ENCODE peak calls at places on chromosomes 16 and 17, in eight cellular contexts. One of them, this sample, is unnamed.

GRCh38 chr17:40399185-40399584 is 18.5 kb downstream of the TOP2A start:
- DNase-seq in GM23338: peak; percentile 73
- DNase-seq in fibroblast of lung: peak; percentile 84
- DNase-seq in GM23248: peak; percentile 76
- DNase-seq in hepatocyte: peak; percentile 75
- DNase-seq in PC-3: peak; percentile 69
- DNase-seq in A673: peak; percentile 61
- DNase-seq in neural progenitor cell: peak; percentile 72
- DNase-seq in this sample: peak; percentile 42

GRCh38 chr17:78999056-78999768 is 10.4 kb downstream of the CANT1 start:
- DNase-seq in GM23248: no peak
- DNase-seq in fibroblast of lung: no peak
- DNase-seq in PC-3: peak; percentile 30
- DNase-seq in GM23338: no peak
- DNase-seq in hepatocyte: no peak
- DNase-seq in neural progenitor cell: no peak
- DNase-seq in A673: no peak
- DNase-seq in this sample: no peak

GRCh38 chr17:72457712-72458111 is 336.9 kb downstream of the SOX9 start:
- DNase-seq in GM23248: no peak
- DNase-seq in fibroblast of lung: no peak
- DNase-seq in PC-3: no peak
- DNase-seq in A673: peak; percentile 49
- DNase-seq in neural progenitor cell: no peak
- DNase-seq in GM23338: no peak
- DNase-seq in hepatocyte: no peak
- DNase-seq in this sample: no peak

GRCh38 chr16:15498427-15499175 is 64.2 kb downstream of the BMERB1 start:
- DNase-seq in GM23248: peak; percentile 73
- DNase-seq in neural progenitor cell: peak; percentile 39
- DNase-seq in fibroblast of lung: peak; percentile 62
- DNase-seq in hepatocyte: no peak
- DNase-seq in PC-3: peak; percentile 9
- DNase-seq in A673: no peak
- DNase-seq in GM23338: peak; percentile 41
- DNase-seq in this sample: no peak

GRCh38 chr17:5100832-5101231 is 10.8 kb downstream of the ZNF232 start:
- DNase-seq in fibroblast of lung: no peak
- DNase-seq in neural progenitor cell: no peak
- DNase-seq in GM23338: no peak
- DNase-seq in A673: no peak
- DNase-seq in PC-3: no peak
- DNase-seq in hepatocyte: no peak
- DNase-seq in GM23248: no peak
- DNase-seq in this sample: no peak

GRCh38 chr17:9577402-9577709 is 914 bp downstream of the CFAP52 start:
- DNase-seq in PC-3: no peak
- DNase-seq in neural progenitor cell: no peak
- DNase-seq in GM23338: no peak
- DNase-seq in A673: no peak
- DNase-seq in hepatocyte: no peak
- DNase-seq in GM23248: no peak
- DNase-seq in fibroblast of lung: no peak
- DNase-seq in this sample: no peak

GRCh38 chr17:80528521-80528920 is 16.1 kb upstream of the RPTOR start:
- DNase-seq in fibroblast of lung: no peak
- DNase-seq in hepatocyte: no peak
- DNase-seq in PC-3: no peak
- DNase-seq in A673: no peak
- DNase-seq in GM23248: no peak
- DNase-seq in neural progenitor cell: no peak
- DNase-seq in GM23338: no peak
- DNase-seq in this sample: no peak

GRCh38 chr16:10971560-10971961 is 27.2 kb downstream of the CLEC16A start:
- DNase-seq in GM23248: peak; percentile 88
- DNase-seq in PC-3: peak; percentile 80
- DNase-seq in hepatocyte: peak; percentile 88
- DNase-seq in GM23338: peak; percentile 91
- DNase-seq in fibroblast of lung: peak; percentile 97
- DNase-seq in neural progenitor cell: peak; percentile 86
- DNase-seq in A673: peak; percentile 86
- DNase-seq in this sample: peak; percentile 79

GRCh38 chr16:77896357-77896972 is 108.1 kb downstream of the VAT1L start:
- DNase-seq in hepatocyte: no peak
- DNase-seq in GM23338: no peak
- DNase-seq in A673: peak; percentile 12
- DNase-seq in fibroblast of lung: peak; percentile 38
- DNase-seq in PC-3: no peak
- DNase-seq in neural progenitor cell: peak; percentile 13
- DNase-seq in GM23248: no peak
- DNase-seq in this sample: no peak

GRCh38 chr17:40419559-40420331 is 2.0 kb upstream of the TOP2A start:
- DNase-seq in fibroblast of lung: no peak
- DNase-seq in GM23338: no peak
- DNase-seq in hepatocyte: peak; percentile 31
- DNase-seq in A673: no peak
- DNase-seq in neural progenitor cell: peak; percentile 34
- DNase-seq in GM23248: no peak
- DNase-seq in PC-3: no peak
- DNase-seq in this sample: no peak

GRCh38 chr17:7393613-7394451 is 493 bp downstream of the PLSCR3 start:
- DNase-seq in PC-3: peak; percentile 34
- DNase-seq in GM23338: peak; percentile 88
- DNase-seq in hepatocyte: peak; percentile 76
- DNase-seq in neural progenitor cell: peak; percentile 85
- DNase-seq in GM23248: peak; percentile 59
- DNase-seq in fibroblast of lung: no peak
- DNase-seq in A673: peak; percentile 38
- DNase-seq in this sample: no peak

GRCh38 chr16:3214904-3215600 is 19.9 kb downstream of the ZNF200 start:
- DNase-seq in hepatocyte: no peak
- DNase-seq in A673: no peak
- DNase-seq in PC-3: no peak
- DNase-seq in GM23338: no peak
- DNase-seq in GM23248: no peak
- DNase-seq in neural progenitor cell: no peak
- DNase-seq in fibroblast of lung: no peak
- DNase-seq in this sample: no peak

DNA sequence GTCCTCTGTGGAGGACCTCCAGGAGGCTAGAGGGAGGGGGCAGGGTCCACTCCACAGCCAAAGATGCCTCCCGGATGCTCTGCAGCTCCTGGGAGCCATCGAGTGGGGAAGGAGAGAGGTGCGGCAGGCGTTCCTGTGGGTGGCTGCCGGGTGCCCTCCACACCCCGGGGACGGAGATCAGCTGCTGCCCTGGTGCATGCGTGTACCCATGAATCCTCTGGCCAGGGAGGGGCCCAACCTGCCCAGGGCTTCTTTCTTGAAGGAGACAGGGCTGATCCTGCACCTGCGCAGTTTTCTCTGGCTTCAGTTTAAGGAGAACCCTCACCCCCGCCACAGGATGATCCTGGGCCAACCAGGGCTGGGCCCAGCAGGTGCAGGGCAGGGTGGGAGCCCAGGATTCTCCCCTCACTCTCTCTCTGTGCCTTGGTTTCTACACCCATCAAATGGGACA is 33.5 kb upstream of the DOC2B start:
- DNase-seq in neural progenitor cell: no peak
- DNase-seq in fibroblast of lung: no peak
- DNase-seq in GM23338: no peak
- DNase-seq in PC-3: no peak
- DNase-seq in A673: no peak
- DNase-seq in GM23248: no peak
- DNase-seq in hepatocyte: no peak
- DNase-seq in this sample: no peak
- H3K4me3 ChIP-seq in neural progenitor cell: no peak overlapping the region
- H3K4me3 ChIP-seq in fibroblast of lung: no peak overlapping the region
- H3K4me3 ChIP-seq in GM23338: peak overlapping the region; percentile 63
- H3K4me3 ChIP-seq in PC-3: no peak overlapping the region
- H3K4me3 ChIP-seq in A673: no peak overlapping the region
- H3K4me3 ChIP-seq in GM23248: peak overlapping the region; percentile 68
- H3K4me3 ChIP-seq in hepatocyte: no peak overlapping the region
- H3K4me3 ChIP-seq in this sample: no peak overlapping the region

GRCh38 chr17:32477220-32477619 is 9.6 kb upstream of the CDK5R1 start:
- DNase-seq in A673: no peak
- DNase-seq in GM23248: no peak
- DNase-seq in PC-3: no peak
- DNase-seq in neural progenitor cell: no peak
- DNase-seq in fibroblast of lung: no peak
- DNase-seq in GM23338: no peak
- DNase-seq in hepatocyte: no peak
- DNase-seq in this sample: no peak
- H3K36me3 ChIP-seq in A673: peaks cover 54% of the 10 kb centered on the region
- H3K36me3 ChIP-seq in GM23248: peaks cover 75% of the 10 kb centered on the region
- H3K36me3 ChIP-seq in PC-3: peaks cover 66% of the 10 kb centered on the region
- H3K36me3 ChIP-seq in neural progenitor cell: peaks cover 5% of the 10 kb centered on the region
- H3K36me3 ChIP-seq in fibroblast of lung: peaks cover 31% of the 10 kb centered on the region
- H3K36me3 ChIP-seq in GM23338: peaks cover 83% of the 10 kb centered on the region
- H3K36me3 ChIP-seq in hepatocyte: no peaks in the 10 kb centered on the region
- H3K36me3 ChIP-seq in this sample: peaks cover 92% of the 10 kb centered on the region

DNA sequence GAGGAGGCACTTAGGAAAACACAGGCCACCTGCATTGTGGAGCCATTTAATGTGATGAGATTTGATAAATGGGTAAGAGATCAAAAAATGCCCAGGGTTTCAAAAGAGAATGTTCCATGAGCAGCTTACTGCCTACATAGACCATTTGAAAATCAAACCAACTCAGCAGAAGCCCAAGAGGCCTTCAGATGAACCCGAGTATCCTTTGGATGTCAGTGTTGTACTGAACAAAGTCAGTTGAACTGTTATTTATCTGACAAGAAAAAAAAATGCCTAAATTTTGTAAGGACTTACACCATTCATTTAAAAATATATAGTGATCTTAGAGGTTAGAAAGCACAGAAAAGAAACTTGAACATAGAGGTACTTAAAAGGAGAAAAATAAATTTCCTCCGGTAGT is 381.7 kb downstream of the ZFHX3 start:
- DNase-seq in GM23248: peak; percentile 4
- DNase-seq in A673: peak; percentile 6
- DNase-seq in hepatocyte: no peak
- DNase-seq in PC-3: no peak
- DNase-seq in GM23338: no peak
- DNase-seq in fibroblast of lung: peak; percentile 31
- DNase-seq in neural progenitor cell: peak; percentile 12
- DNase-seq in this sample: no peak
- TF ChIP-seq EZH2 in GM23248: no peak
- TF ChIP-seq EZH2 in A673: no peak
- TF ChIP-seq EZH2 in hepatocyte: no peak
- TF ChIP-seq EZH2 in PC-3: no peak
- TF ChIP-seq EZH2 in GM23338: no peak
- TF ChIP-seq EZH2 in fibroblast of lung: no peak
- TF ChIP-seq EZH2 in neural progenitor cell: no peak
- TF ChIP-seq EZH2 in this sample: no peak

GRCh38 chr16:85615852-85616607 is 2.9 kb downstream of the GSE1 start:
- DNase-seq in GM23338: peak; percentile 93
- DNase-seq in PC-3: peak; percentile 70
- DNase-seq in A673: peak; percentile 92
- DNase-seq in hepatocyte: peak; percentile 90
- DNase-seq in GM23248: peak; percentile 83
- DNase-seq in neural progenitor cell: peak; percentile 94
- DNase-seq in fibroblast of lung: peak; percentile 78
- DNase-seq in this sample: no peak
- H3K4me3 ChIP-seq in GM23338: peak overlapping the region; percentile 84
- H3K4me3 ChIP-seq in PC-3: peak overlapping the region; percentile 87
- H3K4me3 ChIP-seq in A673: peak overlapping the region; percentile 86
- H3K4me3 ChIP-seq in hepatocyte: no peak overlapping the region
- H3K4me3 ChIP-seq in GM23248: no peak overlapping the region
- H3K4me3 ChIP-seq in neural progenitor cell: peak overlapping the region; percentile 73
- H3K4me3 ChIP-seq in fibroblast of lung: no peak overlapping the region
- H3K4me3 ChIP-seq in this sample: peak overlapping the region; percentile 79

GRCh38 chr17:28196637-28197036 is 122.4 kb upstream of the TMEM97 start:
- DNase-seq in GM23248: no peak
- DNase-seq in neural progenitor cell: no peak
- DNase-seq in A673: no peak
- DNase-seq in hepatocyte: no peak
- DNase-seq in PC-3: no peak
- DNase-seq in fibroblast of lung: no peak
- DNase-seq in GM23338: no peak
- DNase-seq in this sample: no peak
- H3K36me3 ChIP-seq in GM23248: peaks cover 22% of the 10 kb centered on the region
- H3K36me3 ChIP-seq in neural progenitor cell: peaks cover 6% of the 10 kb centered on the region
- H3K36me3 ChIP-seq in A673: peaks cover 3% of the 10 kb centered on the region
- H3K36me3 ChIP-seq in hepatocyte: no peaks in the 10 kb centered on the region
- H3K36me3 ChIP-seq in PC-3: peaks cover 7% of the 10 kb centered on the region
- H3K36me3 ChIP-seq in fibroblast of lung: peaks cover 3% of the 10 kb centered on the region
- H3K36me3 ChIP-seq in GM23338: peaks cover 17% of the 10 kb centered on the region
- H3K36me3 ChIP-seq in this sample: no peaks in the 10 kb centered on the region

DNA sequence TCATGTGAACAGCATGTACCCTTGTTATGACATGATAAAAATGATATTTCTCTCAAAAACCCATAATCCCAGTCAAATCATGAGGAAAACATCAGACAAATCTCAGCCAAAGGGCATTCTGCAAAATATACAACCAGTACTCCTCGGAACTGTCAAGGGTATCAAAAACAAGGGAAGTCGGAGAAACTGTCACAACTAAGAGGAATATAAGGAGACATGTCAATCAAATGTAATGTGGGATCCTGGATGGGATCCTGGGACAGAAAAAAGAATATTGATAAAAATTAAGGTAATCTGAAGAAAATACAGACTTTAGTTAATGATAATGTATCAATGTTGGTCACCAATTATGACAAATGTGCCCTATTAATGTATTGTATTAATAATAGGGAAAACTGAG is 15.6 kb upstream of the CDYL2 start:
- DNase-seq in GM23338: no peak
- DNase-seq in hepatocyte: no peak
- DNase-seq in fibroblast of lung: no peak
- DNase-seq in neural progenitor cell: no peak
- DNase-seq in GM23248: no peak
- DNase-seq in PC-3: no peak
- DNase-seq in A673: no peak
- DNase-seq in this sample: no peak
- TF ChIP-seq EZH2 in GM23338: no peak
- TF ChIP-seq EZH2 in hepatocyte: no peak
- TF ChIP-seq EZH2 in fibroblast of lung: no peak
- TF ChIP-seq EZH2 in neural progenitor cell: no peak
- TF ChIP-seq EZH2 in GM23248: no peak
- TF ChIP-seq EZH2 in PC-3: no peak
- TF ChIP-seq EZH2 in A673: no peak
- TF ChIP-seq EZH2 in this sample: no peak

GRCh38 chr17:45262516-45263476 is 902 bp upstream of the SPATA32 start:
- DNase-seq in A673: no peak
- DNase-seq in neural progenitor cell: no peak
- DNase-seq in GM23338: no peak
- DNase-seq in fibroblast of lung: peak; percentile 48
- DNase-seq in GM23248: peak; percentile 51
- DNase-seq in hepatocyte: no peak
- DNase-seq in PC-3: peak; percentile 75
- DNase-seq in this sample: no peak
- H3K4me3 ChIP-seq in A673: no peak overlapping the region
- H3K4me3 ChIP-seq in neural progenitor cell: peak overlapping the region; percentile 60
- H3K4me3 ChIP-seq in GM23338: peak overlapping the region; percentile 77
- H3K4me3 ChIP-seq in fibroblast of lung: no peak overlapping the region
- H3K4me3 ChIP-seq in GM23248: no peak overlapping the region
- H3K4me3 ChIP-seq in hepatocyte: no peak overlapping the region
- H3K4me3 ChIP-seq in PC-3: peak overlapping the region; percentile 59
- H3K4me3 ChIP-seq in this sample: no peak overlapping the region

DNA sequence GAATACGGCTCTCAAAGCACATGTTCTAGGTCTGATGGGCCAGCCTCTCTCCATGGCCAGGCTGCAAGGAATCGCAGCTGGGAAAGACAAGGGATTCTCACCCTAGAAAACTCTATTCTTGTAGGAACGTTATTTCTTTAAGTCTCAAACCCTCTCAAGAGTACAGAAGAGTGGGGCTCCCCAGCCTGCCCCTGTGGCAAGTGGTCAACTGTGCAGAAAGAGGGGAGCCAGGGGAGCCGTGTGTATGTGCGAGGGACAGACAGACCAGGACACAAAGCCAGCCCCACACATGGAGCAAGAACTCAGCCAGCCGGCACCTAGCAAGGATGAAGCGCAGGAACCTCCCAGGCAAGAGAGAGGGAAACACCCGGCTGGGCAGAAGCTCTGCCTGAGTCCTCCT is 16.4 kb downstream of the KIFC3 start:
- DNase-seq in PC-3: no peak
- DNase-seq in hepatocyte: no peak
- DNase-seq in A673: no peak
- DNase-seq in GM23248: no peak
- DNase-seq in neural progenitor cell: no peak
- DNase-seq in fibroblast of lung: no peak
- DNase-seq in GM23338: no peak
- DNase-seq in this sample: no peak
- H3K36me3 ChIP-seq in PC-3: no peaks in the 10 kb centered on the region
- H3K36me3 ChIP-seq in hepatocyte: no peaks in the 10 kb centered on the region
- H3K36me3 ChIP-seq in A673: peaks cover 81% of the 10 kb centered on the region
- H3K36me3 ChIP-seq in GM23248: peaks cover 9% of the 10 kb centered on the region
- H3K36me3 ChIP-seq in neural progenitor cell: no peaks in the 10 kb centered on the region
- H3K36me3 ChIP-seq in fibroblast of lung: peaks cover 13% of the 10 kb centered on the region
- H3K36me3 ChIP-seq in GM23338: no peaks in the 10 kb centered on the region
- H3K36me3 ChIP-seq in this sample: peaks cover 6% of the 10 kb centered on the region

This sample was measured in SK-N-MC.